ENCODE peak calls at places on chromosomes 7 and 10, in four cellular contexts. C is A549, P is HepG2, Z is K562. J is an unnamed sample.

GRCh38 chr10:30111340-30111980 is 52.1 kb upstream of the JCAD start:
- DNase-seq in P (no peak), Z (no peak), C (no peak), J (no peak)

GRCh38 chr7:38822556-38822955 is 86.4 kb downstream of the VPS41 start:
- DNase-seq in Z (no peak), C (no peak), P (no peak), J (no peak)

GRCh38 chr7:49639068-49639593 is 134.3 kb upstream of the VWC2 start:
- DNase-seq in P (no peak), C (no peak), Z (no peak), J (no peak)

GRCh38 chr10:69316313-69317059 is 38.2 kb downstream of the HK1 start:
- DNase-seq in Z (no peak), P (no peak), C (no peak), J (no peak)

GRCh38 chr7:83819911-83820310 is 171.0 kb upstream of the SEMA3E start:
- DNase-seq in C (no peak), P (no peak), Z (no peak), J (peak)

GRCh38 chr10:43227911-43228782 is 38.7 kb downstream of the RASGEF1A start:
- DNase-seq in P (no peak), C (no peak), Z (no peak), J (peak)

GRCh38 chr7:17239683-17240521 is 58.5 kb upstream of the AHR start:
- DNase-seq in Z (no peak), C (peak), P (peak), J (no peak)

GRCh38 chr7:43666938-43667337 is 62.4 kb downstream of the COA1 start:
- DNase-seq in Z (no peak), P (no peak), C (no peak), J (no peak)

GRCh38 chr7:110766874-110767273 is 324.1 kb upstream of the LRRN3 start:
- DNase-seq in P (no peak), C (no peak), Z (no peak), J (no peak)

GRCh38 chr7:102426268-102427031 is 6.9 kb upstream of the ORAI2 start:
- DNase-seq in Z (no peak), C (no peak), P (no peak), J (no peak)

GRCh38 chr7:77393261-77393660 is 22.9 kb downstream of the GSAP start:
- DNase-seq in Z (no peak), C (no peak), P (no peak), J (no peak)

GRCh38 chr10:77442790-77443189 is 194.8 kb downstream of the KCNMA1 start:
- DNase-seq in P (no peak), Z (no peak), C (no peak), J (no peak)

GRCh38 chr10:32961892-32962369 is 3.9 kb upstream of the ITGB1 start:
- DNase-seq in P (peak), Z (no peak), C (no peak), J (no peak)

GRCh38 chr10:32958085-32958991 is at the start of gene ITGB1:
- DNase-seq in C (peak), Z (peak), P (peak), J (peak)

GRCh38 chr10:32958992-32959703 is 1.1 kb upstream of the ITGB1 start:
- DNase-seq in C (no peak), P (no peak), Z (no peak), J (no peak)

GRCh38 chr10:32961343-32961891 is 3.4 kb upstream of the ITGB1 start:
- DNase-seq in C (no peak), P (no peak), Z (no peak), J (no peak)

DNA sequence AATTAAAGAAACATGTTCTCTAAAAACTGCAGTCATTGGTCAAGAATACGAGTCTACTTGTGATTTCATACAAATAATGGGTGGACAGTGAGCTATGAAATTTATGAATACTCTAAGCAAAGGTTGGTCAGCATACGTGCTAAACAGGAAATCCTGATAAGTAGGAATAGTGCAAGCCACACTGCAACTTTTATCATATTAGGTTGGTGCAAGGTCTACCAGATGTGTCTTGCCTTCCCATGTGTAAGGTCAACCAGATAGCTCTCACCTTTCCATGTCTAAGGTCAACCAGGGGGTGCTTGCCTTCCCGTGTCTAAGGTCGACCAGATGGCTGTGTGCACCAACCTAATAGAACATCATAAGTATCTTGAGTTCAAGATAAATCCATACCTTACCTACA is 2.0 kb upstream of the ITGB1 start:
- DNase-seq in C (no peak), P (no peak), Z (peak), J (no peak)
- TF ChIP-seq NR3C1 in C (no peak), P (no peak), Z (no peak), J (no peak)

GRCh38 chr10:6088721-6089333 is at the start of gene RBM17:
- DNase-seq in Z (peak), C (peak), P (peak), J (peak)
- TF ChIP-seq NR3C1 in Z (no peak), C (no peak), P (no peak), J (no peak)

DNA sequence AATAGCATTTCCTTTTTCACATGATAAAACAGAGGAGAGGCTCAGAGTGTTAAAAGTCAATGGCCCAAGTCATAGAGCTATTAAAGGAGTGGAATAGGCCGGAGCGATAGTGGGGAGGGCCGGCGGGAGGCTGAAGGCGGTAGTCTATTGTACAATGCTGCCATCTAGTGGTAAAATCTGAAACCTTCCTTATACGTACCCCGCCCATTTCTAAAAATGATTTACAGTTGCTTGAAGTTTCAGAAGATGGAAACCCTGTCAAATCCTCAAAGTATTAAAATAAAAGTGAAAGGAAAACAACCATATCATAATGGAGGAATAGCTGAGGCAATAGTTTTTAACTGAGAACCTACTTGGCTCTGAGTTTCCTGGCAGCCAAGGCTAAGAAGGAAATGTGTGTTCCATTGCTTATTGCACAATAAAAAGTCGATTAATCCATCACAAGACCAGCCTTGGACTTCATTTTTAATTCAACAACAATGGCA is 209.1 kb downstream of the CCSER2 start:
- DNase-seq in Z (peak), P (peak), C (peak), J (peak)
- TF ChIP-seq NR3C1 in Z (no peak), P (no peak), C (no peak), J (no peak)

GRCh38 chr10:28250358-28250757 is 52.5 kb downstream of the MPP7 start:
- DNase-seq in C (no peak), Z (no peak), P (no peak), J (no peak)

GRCh38 chr10:28246023-28246422 is 56.8 kb downstream of the MPP7 start:
- DNase-seq in Z (no peak), C (no peak), P (no peak), J (no peak)

GRCh38 chr10:28249512-28249911 is 53.4 kb downstream of the MPP7 start:
- DNase-seq in C (no peak), P (no peak), Z (no peak), J (no peak)

GRCh38 chr10:28250782-28251181 is 52.1 kb downstream of the MPP7 start:
- DNase-seq in P (peak), C (no peak), Z (no peak), J (no peak)

DNA sequence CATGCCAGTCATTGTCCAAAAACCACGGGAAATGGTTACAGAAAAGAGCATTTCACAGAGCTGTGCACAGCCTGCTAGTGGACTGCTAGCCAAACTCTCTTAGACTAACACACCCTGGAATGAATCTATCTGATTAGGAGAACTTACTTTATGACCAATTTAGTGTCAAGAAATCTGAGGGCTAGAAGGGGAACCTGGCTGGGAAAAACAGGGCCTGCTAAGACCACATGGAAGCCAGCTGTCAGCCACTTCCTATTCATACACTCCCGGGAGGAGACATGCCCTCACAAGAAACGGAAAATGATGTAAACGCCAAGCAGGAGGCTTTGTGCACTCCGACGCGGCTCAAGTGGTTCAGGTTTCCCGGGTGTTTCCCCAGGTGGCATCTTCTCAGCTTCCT is 54.8 kb downstream of the MPP7 start:
- DNase-seq in Z (no peak), P (no peak), C (no peak), J (no peak)
- TF ChIP-seq NR3C1 in Z (no peak), P (no peak), C (no peak), J (no peak)

DNA sequence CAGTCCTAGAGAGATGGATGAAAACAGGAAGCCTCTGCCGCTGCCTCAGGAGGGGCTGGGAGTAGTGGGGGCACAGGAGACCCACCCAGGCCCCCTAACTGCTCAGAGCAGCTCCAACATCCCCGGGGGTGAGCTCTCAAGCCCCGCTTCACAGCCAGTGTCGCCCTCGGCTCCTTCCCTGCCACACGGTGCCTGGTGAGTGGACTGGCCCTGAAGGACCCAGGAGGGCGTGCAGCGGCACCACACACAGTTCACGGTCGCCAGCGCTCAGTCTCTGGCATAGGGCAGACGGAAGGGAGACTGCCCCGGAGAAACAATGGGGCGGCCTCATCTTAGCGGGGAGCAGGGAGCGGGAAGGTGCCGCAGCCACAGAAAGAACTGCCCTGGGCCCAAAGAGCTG is 1.3 kb downstream of the CLDN15 start:
- DNase-seq in C (no peak), Z (no peak), P (no peak), J (no peak)
- TF ChIP-seq NR3C1 in C (no peak), Z (no peak), P (no peak), J (no peak)

DNA sequence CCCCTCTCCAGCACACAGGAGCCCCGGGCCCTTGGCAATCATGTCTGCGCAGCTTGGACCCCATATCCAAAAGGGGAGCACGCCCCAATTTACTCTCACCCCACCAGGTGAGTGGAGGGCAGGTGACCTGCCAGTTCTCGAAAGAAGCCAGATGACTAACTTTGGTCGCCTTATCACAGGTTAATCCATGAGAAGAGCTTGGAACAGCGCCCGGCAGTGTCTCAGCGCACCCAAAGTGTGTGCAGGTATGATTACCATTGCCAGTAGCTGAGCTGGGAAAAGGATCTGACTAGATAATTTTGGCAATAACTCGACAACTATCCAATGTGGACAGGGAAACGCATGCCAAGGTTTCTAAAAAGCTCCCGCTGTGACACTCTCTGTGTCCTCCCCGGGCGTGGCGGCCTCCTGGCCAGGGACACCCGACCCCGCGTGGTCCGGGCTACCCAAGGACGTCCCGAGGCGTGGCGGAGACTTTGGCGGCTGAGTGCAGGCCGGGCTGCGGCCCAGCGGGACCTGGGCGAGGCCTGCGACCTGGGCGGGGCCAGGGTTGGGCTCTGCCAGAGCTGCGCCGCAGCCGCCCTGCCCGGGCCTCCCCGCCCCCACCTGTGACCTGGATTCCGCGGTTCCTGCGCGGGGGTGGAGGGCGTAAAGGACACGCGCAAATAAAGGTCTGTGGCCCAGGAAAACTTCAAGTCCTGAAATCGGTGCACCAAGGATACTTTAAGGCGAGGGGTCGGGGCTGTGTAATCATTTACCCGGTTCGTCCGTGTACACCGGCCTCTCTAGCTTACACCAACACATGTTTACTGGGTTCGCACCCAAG is 13.7 kb upstream of the WAPL start:
- DNase-seq in C (peak), Z (peak), P (peak), J (peak)
- TF ChIP-seq NR3C1 in C (no peak), Z (no peak), P (no peak), J (no peak)

DNA sequence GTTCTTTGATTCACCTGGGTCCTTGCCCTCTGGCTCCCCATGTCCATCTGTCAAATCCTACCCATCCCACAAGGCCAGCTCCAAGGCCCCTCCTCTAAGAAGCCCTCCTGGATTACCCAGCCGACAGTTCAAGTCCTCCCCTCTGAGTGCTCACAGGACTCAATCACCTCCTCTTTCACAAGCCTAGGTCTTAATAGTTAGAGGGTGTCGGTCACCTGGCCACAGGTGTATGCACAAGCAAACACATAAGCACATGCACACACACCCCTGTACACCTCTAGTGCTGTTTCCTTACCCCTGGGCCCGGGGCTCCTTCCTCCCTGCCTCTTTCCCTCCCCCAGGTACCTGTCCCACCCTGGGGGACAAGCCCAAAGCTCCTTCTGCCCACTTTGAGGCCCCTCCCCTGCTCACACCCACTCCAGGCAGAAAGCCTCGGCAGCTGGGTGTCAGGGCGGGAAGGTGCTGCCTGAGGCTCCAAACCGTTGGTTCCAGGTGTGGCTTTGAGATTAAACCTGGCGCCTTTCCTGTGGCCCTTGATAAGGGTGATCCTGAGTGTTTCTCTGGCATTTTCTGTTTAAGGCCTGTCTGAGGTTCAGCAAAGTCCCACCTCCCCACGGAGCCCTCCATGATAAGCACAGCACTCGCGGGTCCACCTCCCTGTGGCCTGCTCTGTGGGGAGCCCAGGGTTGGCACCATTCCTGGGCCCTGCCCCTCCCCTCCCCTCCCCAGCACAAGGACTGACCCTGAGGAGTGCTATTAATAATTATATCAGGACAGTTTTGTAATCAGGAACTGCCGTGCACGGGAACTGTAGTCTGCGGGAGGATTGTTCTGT is 14.7 kb upstream of the AQP1 start:
- DNase-seq in Z (peak), P (no peak), C (no peak), J (no peak)
- TF ChIP-seq NR3C1 in Z (no peak), P (no peak), C (no peak), J (no peak)

DNA sequence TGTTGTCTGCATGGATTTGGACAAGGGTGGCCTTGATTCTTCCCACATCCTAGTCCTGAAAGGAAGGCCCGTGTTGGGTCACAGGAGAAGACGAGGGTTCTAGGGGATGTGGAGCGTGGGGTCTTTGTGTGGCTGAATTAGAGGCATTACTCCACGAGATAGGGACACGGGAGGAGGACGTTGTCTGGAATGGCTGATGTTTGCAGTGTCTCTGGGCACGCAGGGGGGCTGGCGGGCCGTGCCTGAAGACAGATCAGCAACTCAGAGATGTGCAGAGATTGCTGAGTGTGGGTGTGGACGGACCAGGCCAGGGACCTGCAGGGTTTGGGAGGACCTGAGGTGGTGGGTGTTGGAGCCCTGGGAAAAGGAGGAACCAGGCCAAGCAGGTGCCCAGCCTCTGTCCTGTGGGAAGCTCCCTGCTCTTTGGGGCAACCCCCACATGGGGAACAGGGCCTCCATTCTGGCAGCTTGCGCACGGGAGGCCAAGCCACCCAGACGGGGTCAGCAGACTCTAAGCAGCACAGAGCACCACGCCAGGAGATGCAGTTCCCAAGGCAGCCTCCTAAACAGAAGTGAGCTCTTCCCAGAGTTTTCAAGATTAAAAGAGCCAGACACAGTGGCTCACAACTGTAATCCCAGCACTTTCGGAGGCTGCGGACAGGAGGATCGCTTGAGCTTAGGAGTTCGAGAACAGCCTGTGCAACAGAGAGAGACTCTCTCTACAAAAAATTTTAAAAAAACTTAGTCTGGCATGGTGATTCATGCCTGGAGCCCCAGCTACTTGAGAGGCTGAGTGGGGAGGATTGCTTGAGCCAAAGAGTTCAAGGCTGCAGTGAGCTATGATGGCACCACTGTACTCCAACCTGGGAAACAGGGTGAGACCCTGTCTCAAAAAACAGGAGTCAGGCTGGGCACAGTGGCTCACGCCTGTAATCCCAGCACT is 71.0 kb upstream of the GTF2I start:
- DNase-seq in P (no peak), Z (no peak), C (no peak), J (no peak)
- TF ChIP-seq NR3C1 in P (no peak), Z (no peak), C (no peak), J (no peak)

GRCh38 chr10:35545878-35546631 is 59.1 kb upstream of the GJD4 start:
- DNase-seq in Z (no peak), C (no peak), P (no peak), J (no peak)
- TF ChIP-seq NR3C1 in Z (no peak), C (no peak), P (no peak), J (no peak)

DNA sequence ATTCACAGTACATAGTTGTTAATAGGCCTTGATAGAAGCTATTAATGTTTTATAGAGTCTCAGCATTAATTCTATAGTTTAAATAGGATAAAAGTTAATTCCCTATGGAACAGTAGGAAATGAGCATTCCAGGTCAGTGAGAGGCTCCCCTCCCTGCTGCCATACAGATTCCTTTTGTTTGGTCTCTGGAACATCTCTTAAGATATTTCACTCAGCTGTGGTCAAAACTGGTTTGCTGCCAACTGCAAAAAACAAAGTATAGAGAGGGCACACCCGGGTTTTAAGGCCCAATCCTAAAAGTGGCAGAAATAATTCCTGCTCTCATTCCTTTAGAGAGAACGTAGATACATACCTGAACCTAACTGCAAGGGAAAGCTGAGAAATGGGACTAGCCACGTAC is 51.3 kb downstream of the MDFIC start:
- DNase-seq in P (no peak), C (no peak), Z (no peak), J (no peak)
- TF ChIP-seq NR3C1 in P (no peak), C (no peak), Z (no peak), J (no peak)

J was measured in WTC11.